ENCODE peak calls at places on chromosomes 6 and 20, in five cellular contexts. Y is GM12878, J is A549, O is HepG2, F is H1. M is an unnamed sample.
A peak's percentile ranks its signal among the peaks of the same experiment; 100 is the strongest.

GRCh38 chr6:107185570-107185969 is 70.3 kb upstream of the BEND3 start:
- DNase-seq in Y (no peak), J (no peak), O (peak; percentile 29), F (no peak), M (no peak)

GRCh38 chr20:44969320-44969879 is 3.1 kb downstream of the STK4 start:
- DNase-seq in Y (no peak), J (no peak), O (no peak), F (no peak), M (peak; percentile 32)

GRCh38 chr6:85669735-85670194 is 27.1 kb upstream of the SYNCRIP start:
- DNase-seq in Y (peak; percentile 89), J (no peak), O (no peak), F (peak; percentile 53), M (no peak)

GRCh38 chr6:125991653-125992052 is 5.3 kb downstream of the TRMT11 start:
- DNase-seq in Y (no peak), J (no peak), O (no peak), F (no peak), M (no peak)

GRCh38 chr6:145206247-145206907 is 528.9 kb downstream of the EPM2A start:
- DNase-seq in Y (no peak), J (no peak), O (no peak), F (no peak), M (no peak)

GRCh38 chr6:84554069-84554468 is 210.3 kb downstream of the TBX18 start:
- DNase-seq in Y (no peak), J (no peak), O (no peak), F (no peak), M (no peak)

GRCh38 chr20:23446505-23446904 is 6.2 kb downstream of the CST11 start:
- DNase-seq in Y (peak; percentile 11), J (peak; percentile 35), O (peak; percentile 82), F (peak; percentile 88), M (peak; percentile 62)

GRCh38 chr6:144094731-144095133 is 641 bp downstream of the SF3B5 start:
- DNase-seq in Y (no peak), J (no peak), O (no peak), F (no peak), M (no peak)

GRCh38 chr6:123276439-123277045 is 280.5 kb downstream of the CLVS2 start:
- DNase-seq in Y (no peak), J (no peak), O (no peak), F (no peak), M (peak; percentile 13)

GRCh38 chr6:88376759-88377387 is 210.7 kb upstream of the CNR1 start:
- DNase-seq in Y (no peak), J (no peak), O (no peak), F (no peak), M (no peak)

GRCh38 chr6:157376706-157377230 is 4.2 kb upstream of the ZDHHC14 start:
- DNase-seq in Y (no peak), J (no peak), O (no peak), F (no peak), M (no peak)

GRCh38 chr6:124373386-124373785 is 569.7 kb downstream of the NKAIN2 start:
- DNase-seq in Y (no peak), J (no peak), O (no peak), F (no peak), M (no peak)

GRCh38 chr6:105330364-105330763 is 72.5 kb downstream of the PREP start:
- DNase-seq in Y (no peak), J (no peak), O (no peak), F (no peak), M (no peak)

GRCh38 chr20:10369723-10370090 is 64.3 kb downstream of the MKKS start:
- DNase-seq in Y (no peak), J (peak; percentile 82), O (no peak), F (no peak), M (peak; percentile 4)

GRCh38 chr6:36132221-36132895 is 2.0 kb downstream of the MAPK13 start:
- DNase-seq in Y (no peak), J (no peak), O (no peak), F (no peak), M (no peak)

GRCh38 chr20:46695888-46696287 is 6.6 kb upstream of the TP53RK start:
- DNase-seq in Y (no peak), J (no peak), O (no peak), F (no peak), M (no peak)

GRCh38 chr6:41785689-41786450 is 1.6 kb upstream of the TOMM6 start:
- DNase-seq in Y (no peak), J (no peak), O (no peak), F (no peak), M (no peak)

GRCh38 chr20:43691928-43692524 is 25.1 kb downstream of the MYBL2 start:
- DNase-seq in Y (no peak), J (peak; percentile 64), O (peak; percentile 72), F (peak; percentile 78), M (peak; percentile 76)

GRCh38 chr20:53571555-53572286 is 21.9 kb downstream of the ZNF217 start:
- DNase-seq in Y (no peak), J (no peak), O (no peak), F (no peak), M (peak; percentile 5)

GRCh38 chr6:82176616-82177015 is 70.9 kb downstream of the IBTK start:
- DNase-seq in Y (no peak), J (no peak), O (no peak), F (no peak), M (no peak)

GRCh38 chr6:70413829-70414494 is 654 bp downstream of the FAM135A start:
- DNase-seq in Y (no peak), J (peak; percentile 9), O (no peak), F (no peak), M (no peak)

GRCh38 chr20:51763965-51764602 is 4.1 kb downstream of the ATP9A start:
- DNase-seq in Y (no peak), J (no peak), O (no peak), F (no peak), M (no peak)

GRCh38 chr6:137349856-137350830 is 131.0 kb upstream of the IFNGR1 start:
- DNase-seq in Y (no peak), J (no peak), O (peak; percentile 94), F (no peak), M (no peak)

GRCh38 chr6:89818977-89819335 is 638 bp downstream of the MDN1 start:
- DNase-seq in Y (no peak), J (no peak), O (peak; percentile 43), F (no peak), M (peak; percentile 57)

GRCh38 chr6:154501287-154501868 is 9.1 kb downstream of the CNKSR3 start:
- DNase-seq in Y (no peak), J (no peak), O (no peak), F (no peak), M (no peak)

GRCh38 chr20:17626217-17627007 is 55.6 kb downstream of the RRBP1 start:
- DNase-seq in Y (no peak), J (no peak), O (no peak), F (no peak), M (no peak)

GRCh38 chr6:142002825-142003405 is 129.8 kb upstream of the GJE1 start:
- DNase-seq in Y (no peak), J (no peak), O (no peak), F (no peak), M (no peak)

GRCh38 chr6:121093928-121094327 is 240.4 kb downstream of the TBC1D32 start:
- DNase-seq in Y (no peak), J (no peak), O (no peak), F (no peak), M (no peak)

GRCh38 chr20:50312682-50313187 is 122.1 kb downstream of the CEBPB start:
- DNase-seq in Y (no peak), J (no peak), O (no peak), F (no peak), M (no peak)

GRCh38 chr20:41287327-41287726 is 30.2 kb downstream of the ZHX3 start:
- DNase-seq in Y (no peak), J (no peak), O (no peak), F (no peak), M (no peak)

GRCh38 chr6:40937491-40937890 is 101.5 kb downstream of the UNC5CL start:
- DNase-seq in Y (no peak), J (no peak), O (no peak), F (no peak), M (no peak)

GRCh38 chr6:92538296-92538695 is 881.1 kb downstream of the EPHA7 start:
- DNase-seq in Y (no peak), J (no peak), O (no peak), F (no peak), M (no peak)

DNA sequence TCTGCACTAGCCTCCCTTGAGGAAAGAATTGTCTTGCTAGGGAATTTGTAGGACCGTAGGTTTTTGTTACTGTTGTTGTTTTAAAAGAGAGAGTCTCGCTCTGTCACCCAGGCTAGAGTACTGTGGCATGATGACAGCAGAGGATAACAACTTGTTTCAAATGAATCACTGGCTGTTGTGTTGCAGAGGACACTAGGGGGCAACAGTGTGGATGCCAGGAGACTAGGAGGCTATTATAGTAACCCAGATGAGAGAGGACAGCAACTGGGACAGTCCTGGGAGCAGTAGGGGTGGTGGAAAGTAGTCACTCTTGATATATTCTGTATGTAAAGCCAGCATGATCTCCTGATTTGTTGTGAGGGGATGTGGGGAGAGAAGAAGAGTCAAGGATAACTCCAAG is 41.8 kb upstream of the LAMA4 start:
- DNase-seq in Y (no peak), J (peak; percentile 14), O (peak; percentile 32), F (peak; percentile 46), M (peak; percentile 27)
- TF ChIP-seq KDM1A in Y (no peak), J (no peak), O (no peak), F (no peak), M (no peak)

DNA sequence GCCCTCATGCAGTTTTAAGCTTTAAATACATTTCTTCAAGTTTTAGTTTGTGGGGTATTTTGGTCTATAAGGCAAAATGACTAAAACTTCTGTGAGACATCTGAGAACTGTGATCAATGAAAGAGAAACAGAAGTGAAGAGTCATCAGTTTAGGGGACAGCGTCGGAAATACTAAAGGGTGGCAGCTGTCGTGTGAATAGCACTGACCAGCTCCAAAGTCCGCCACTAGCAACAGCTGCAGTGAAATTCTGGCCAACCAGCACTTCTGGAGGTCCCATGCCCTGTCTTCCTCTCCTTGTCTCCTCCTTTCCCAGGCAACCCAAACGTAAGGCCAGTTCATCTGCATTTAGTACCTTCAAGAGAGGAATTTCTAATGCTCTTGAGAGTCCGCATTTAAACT is 87.5 kb downstream of the DACT2 start:
- DNase-seq in Y (no peak), J (no peak), O (peak; percentile 39), F (no peak), M (no peak)
- TF ChIP-seq KDM1A in Y (no peak), J (no peak), O (no peak), F (no peak), M (no peak)

DNA sequence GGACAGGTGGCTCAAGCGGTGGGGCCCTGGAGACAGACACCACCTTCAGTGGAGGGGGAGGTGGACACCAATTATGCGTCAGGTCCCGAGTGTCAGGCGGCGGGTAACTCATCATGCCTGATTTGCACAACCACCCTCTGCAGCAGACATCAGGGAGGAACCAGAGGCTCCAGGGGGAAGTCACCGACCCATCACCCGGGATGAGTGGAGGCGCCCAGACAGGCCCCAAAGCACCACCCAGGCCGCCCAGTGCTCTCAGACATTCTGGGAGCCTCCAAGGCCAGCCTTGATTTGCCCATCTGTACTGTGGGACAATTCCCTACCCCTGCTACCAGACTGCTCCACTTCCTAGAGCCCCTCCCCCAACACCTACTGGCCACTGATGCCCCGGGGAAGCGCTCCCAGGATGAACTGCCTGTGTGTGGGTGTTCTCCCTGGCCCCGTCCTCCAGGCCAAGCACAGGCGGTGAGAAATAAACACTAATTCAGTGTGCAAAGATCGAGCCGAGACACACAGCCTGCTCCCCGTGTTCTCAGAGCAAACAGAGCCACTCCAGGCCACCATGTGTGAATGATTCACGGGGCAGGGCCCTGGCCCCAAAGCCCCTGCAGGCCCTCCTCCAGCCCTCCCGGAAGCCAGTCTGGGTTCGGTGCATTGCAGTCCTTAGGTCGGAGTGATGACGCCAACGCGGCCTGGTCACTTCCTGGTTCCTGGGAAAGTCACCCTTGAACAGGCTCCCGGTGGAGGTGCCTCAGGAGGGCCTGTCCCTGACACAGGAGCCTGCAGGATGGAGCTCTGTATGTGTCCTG is 107.2 kb downstream of the ASXL1 start:
- DNase-seq in Y (no peak), J (peak; percentile 53), O (peak; percentile 98), F (no peak), M (no peak)
- TF ChIP-seq KDM1A in Y (no peak), J (no peak), O (peak; percentile 88), F (no peak), M (no peak)

GRCh38 chr20:62741191-62741676 is 32.6 kb downstream of the NTSR1 start:
- DNase-seq in Y (no peak), J (no peak), O (no peak), F (peak; percentile 75), M (no peak)
- TF ChIP-seq KDM1A in Y (no peak), J (no peak), O (no peak), F (no peak), M (no peak)

M was measured in K562.